ENCODE peak calls at places on chromosomes 2 and 18, in seven cellular contexts. T is HCT116, X is neural progenitor cell, O is WERI-Rb-1, L is uterus, W is lung, F is psoas muscle. Y is an unnamed sample.

GRCh38 chr2:168583710-168584521 is 127.8 kb downstream of the CERS6 start:
- DNase-seq in O (no peak), X (no peak), L (peak; percentile 27), T (no peak), W (no peak), F (no peak), Y (no peak)

GRCh38 chr18:32769242-32770180 is 3.3 kb downstream of the KLHL14 start:
- DNase-seq in T (no peak), F (peak; percentile 50), O (peak; percentile 20), W (no peak), X (peak; percentile 67), L (no peak), Y (no peak)

GRCh38 chr2:237421542-237422047 is 7.6 kb upstream of the COL6A3 start:
- DNase-seq in X (peak; percentile 84), T (peak; percentile 73), L (peak; percentile 88), W (peak; percentile 76), O (peak; percentile 53), F (peak; percentile 92), Y (peak; percentile 25)

GRCh38 chr2:231680992-231681852 is 27.1 kb upstream of the PTMA start:
- DNase-seq in W (peak; percentile 76), O (peak; percentile 84), T (no peak), L (peak; percentile 91), X (peak; percentile 97), F (peak; percentile 95), Y (no peak)

GRCh38 chr2:241225545-241225944 is 37.1 kb downstream of the ANO7 start:
- DNase-seq in L (no peak), F (peak; percentile 22), X (no peak), W (no peak), T (no peak), O (no peak), Y (no peak)

GRCh38 chr2:1744151-1744445 is 217 bp downstream of the PXDN start:
- DNase-seq in T (no peak), X (peak; percentile 79), O (no peak), W (peak; percentile 28), F (no peak), L (no peak), Y (no peak)

GRCh38 chr2:239005586-239005985 is 157.7 kb downstream of the TWIST2 start:
- DNase-seq in O (no peak), W (no peak), T (no peak), X (no peak), F (no peak), L (no peak), Y (no peak)

GRCh38 chr2:25453199-25453903 is 111.6 kb upstream of the DNMT3A start:
- DNase-seq in O (peak; percentile 50), T (no peak), L (no peak), F (no peak), X (no peak), W (no peak), Y (peak; percentile 50)

GRCh38 chr2:112960230-112960825 is 17.5 kb upstream of the IL36G start:
- DNase-seq in X (no peak), T (no peak), L (no peak), W (no peak), O (no peak), F (no peak), Y (no peak)

GRCh38 chr2:234880551-234881211 is 71.1 kb upstream of the SH3BP4 start:
- DNase-seq in T (peak; percentile 59), W (no peak), X (no peak), O (no peak), L (no peak), F (no peak), Y (no peak)

DNA sequence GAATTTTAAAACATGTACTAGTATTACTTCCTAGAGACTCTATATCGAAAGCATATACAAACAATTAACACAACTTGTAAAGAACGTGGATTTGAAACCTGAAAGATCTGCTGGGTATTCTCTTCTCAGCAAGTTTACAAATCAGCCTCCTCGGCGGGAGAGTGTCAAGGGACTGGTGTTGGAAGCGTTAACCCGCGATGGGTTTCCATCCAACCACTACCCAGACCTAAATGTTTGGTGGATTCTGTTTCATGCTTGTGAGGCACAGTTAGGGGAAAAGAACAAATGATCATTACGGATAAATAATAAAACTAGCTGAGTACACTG is 770 bp downstream of the C2orf42 start:
- DNase-seq in X (peak; percentile 26), F (no peak), O (no peak), T (no peak), W (no peak), L (no peak), Y (no peak)
- H3K4me3 ChIP-seq in X (peak overlapping the region; percentile 60), F (peak overlapping the region; percentile 80), O (peak overlapping the region; percentile 52), T (peak overlapping the region; percentile 79), W (peak overlapping the region; percentile 84), L (peak overlapping the region; percentile 88), Y (peak overlapping the region; percentile 74)

DNA sequence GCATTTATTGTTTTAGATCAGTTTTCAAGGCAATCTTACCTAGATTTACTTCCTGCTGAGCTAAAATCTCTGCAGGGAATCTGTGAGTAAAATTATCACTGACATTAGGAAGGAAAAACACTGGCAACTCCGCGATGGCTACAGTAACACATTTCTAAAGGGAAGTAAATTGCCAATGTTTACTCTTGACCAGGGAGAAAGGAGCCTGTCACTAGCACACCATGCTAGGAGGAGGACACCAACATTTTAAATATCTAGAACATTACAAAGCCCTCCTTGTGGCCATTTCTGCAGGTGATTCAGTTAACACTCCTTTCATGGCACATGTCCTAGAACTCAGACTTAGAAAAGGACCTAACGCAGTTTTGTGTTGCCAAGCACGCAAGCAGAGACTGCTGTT is 58.4 kb downstream of the TCF4 start:
- DNase-seq in O (no peak), T (no peak), F (no peak), W (no peak), X (no peak), L (no peak), Y (no peak)
- TF ChIP-seq CTCF in O (no peak), T (no peak), F (no peak), W (no peak), X (no peak), L (no peak), Y (no peak)

DNA sequence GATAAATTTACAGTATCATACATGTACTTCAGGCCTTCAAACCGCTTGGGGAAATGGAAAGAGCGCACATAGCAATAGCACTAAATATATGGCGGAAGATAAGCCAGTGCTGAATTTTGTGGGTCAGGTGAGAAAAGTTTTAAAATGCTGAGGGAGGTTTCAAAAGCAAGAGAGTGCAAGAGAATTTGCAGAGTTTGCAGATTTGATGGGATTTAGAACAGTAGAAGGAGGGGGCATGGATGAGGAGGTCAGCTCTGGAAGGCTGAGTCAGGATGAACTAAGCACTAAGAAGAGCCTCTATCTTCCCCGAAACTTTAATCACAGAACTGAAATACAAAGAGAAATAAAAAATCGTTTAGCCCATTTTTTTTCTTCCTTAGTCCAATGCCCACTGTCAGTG is 145.9 kb downstream of the DLGAP1 start:
- DNase-seq in F (no peak), T (no peak), O (no peak), X (no peak), W (no peak), L (no peak), Y (no peak)
- H3K4me3 ChIP-seq in F (no peak overlapping the region), T (no peak overlapping the region), O (no peak overlapping the region), X (no peak overlapping the region), W (no peak overlapping the region), L (no peak overlapping the region), Y (no peak overlapping the region)

DNA sequence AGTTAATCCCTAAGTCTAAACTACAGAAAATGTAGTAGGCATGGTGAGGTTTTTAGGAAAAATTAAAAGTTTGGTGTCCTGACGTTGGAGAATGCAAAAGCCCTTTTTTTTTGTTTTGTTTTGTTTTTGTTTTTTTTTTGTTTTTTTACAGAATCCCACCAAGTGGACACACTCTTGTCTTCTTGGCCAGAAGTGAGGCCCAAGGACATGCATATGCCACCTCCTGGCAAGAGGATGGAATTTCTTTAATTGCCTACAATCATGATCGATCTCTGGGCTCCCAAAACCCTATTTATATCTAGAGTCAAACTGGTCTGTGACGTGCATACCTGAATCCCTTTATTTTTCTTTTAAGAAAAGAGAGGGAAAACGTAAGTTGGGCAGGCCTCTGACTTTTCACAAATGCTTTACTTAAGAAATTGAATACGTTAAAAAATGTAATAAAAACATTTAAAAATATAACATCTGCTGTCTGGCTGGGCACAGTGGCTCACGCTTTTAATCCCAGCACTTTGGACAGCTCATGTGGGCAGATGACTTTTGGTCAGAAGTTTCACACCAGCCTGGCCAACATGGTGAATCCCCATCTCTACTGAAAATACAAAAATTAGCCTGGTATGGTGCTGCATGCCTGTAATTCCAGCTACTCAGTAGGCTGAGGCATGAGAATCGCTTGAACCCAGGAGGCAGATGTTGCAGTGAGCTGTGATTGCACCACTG is 502.7 kb downstream of the CBLN2 start:
- DNase-seq in O (no peak), W (no peak), X (peak; percentile 20), F (no peak), L (no peak), T (no peak), Y (no peak)
- TF ChIP-seq CTCF in O (no peak), W (no peak), X (peak; percentile 41), F (no peak), L (no peak), T (no peak), Y (no peak)

DNA sequence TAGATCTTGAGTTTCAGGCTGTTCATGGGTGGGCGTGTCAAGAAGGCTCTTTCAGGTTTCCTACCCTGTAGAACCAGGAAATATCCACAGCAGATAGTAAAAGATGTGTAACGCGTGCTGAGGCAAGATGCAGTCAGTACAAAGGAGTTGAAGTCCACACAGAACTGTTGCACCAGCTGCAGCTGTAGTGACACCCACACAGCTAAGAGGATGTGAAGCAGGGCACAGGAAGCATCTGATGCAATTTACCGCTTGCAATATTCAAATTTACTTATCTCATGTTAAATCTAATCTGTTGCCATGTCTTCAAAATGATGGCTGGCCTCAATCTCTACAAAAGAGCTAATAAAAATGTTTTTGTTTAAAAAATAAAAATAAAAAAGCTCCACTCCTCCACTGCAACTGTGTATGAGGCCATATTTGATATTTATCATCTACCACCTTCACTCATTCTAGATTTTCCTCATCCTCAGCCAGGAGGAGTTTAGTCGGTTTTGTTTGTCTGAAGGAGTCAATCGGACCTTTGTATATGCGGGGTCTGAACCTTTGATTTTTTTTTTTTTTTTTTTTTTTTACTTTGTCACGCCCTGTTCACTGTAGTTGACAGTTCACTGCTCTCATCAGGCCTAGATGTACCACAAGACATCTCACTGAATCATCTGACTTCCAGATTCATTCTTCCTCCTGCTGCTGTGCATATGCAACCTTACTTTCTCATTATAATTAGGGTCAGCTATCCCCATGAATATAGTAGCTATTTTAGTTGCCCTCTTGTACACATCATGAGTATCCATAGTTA is 133.0 kb downstream of the ARHGAP15 start:
- DNase-seq in F (no peak), L (no peak), X (no peak), W (peak; percentile 35), T (no peak), O (no peak), Y (peak; percentile 55)
- H3K4me3 ChIP-seq in F (no peak overlapping the region), L (no peak overlapping the region), X (no peak overlapping the region), W (no peak overlapping the region), T (no peak overlapping the region), O (no peak overlapping the region), Y (no peak overlapping the region)

GRCh38 chr2:9284521-9285297 is 78.1 kb downstream of the ASAP2 start:
- DNase-seq in F (no peak), L (no peak), X (no peak), T (no peak), W (no peak), O (no peak), Y (no peak)

GRCh38 chr2:9281145-9281544 is 74.5 kb downstream of the ASAP2 start:
- DNase-seq in X (no peak), O (no peak), W (no peak), T (no peak), L (no peak), F (no peak), Y (no peak)

GRCh38 chr2:9282713-9283112 is 76.1 kb downstream of the ASAP2 start:
- DNase-seq in F (no peak), W (no peak), X (no peak), T (no peak), L (no peak), O (no peak), Y (no peak)

GRCh38 chr2:9280204-9280603 is 73.6 kb downstream of the ASAP2 start:
- DNase-seq in L (no peak), T (no peak), W (no peak), O (no peak), X (no peak), F (no peak), Y (no peak)

GRCh38 chr2:9282128-9282527 is 75.5 kb downstream of the ASAP2 start:
- DNase-seq in F (no peak), X (no peak), L (no peak), O (no peak), T (no peak), W (no peak), Y (no peak)
- TF ChIP-seq CTCF in F (no peak), X (no peak), L (no peak), O (no peak), T (no peak), W (no peak), Y (no peak)